ENCODE peak calls at places on chromosome X, in four cellular contexts. O, Y, D and N are unnamed samples.
A peak's percentile ranks its signal among the peaks of the same experiment; 100 is the strongest.

GRCh38 chrX:136115909-136116297 is 31.4 kb upstream of the FHL1 start:
- DNase-seq in Y (no peak), O (no peak), D (no peak), N (no peak)

GRCh38 chrX:131977619-131978018 is 45.5 kb upstream of the STK26 start:
- DNase-seq in O (no peak), D (no peak), Y (no peak), N (no peak)

GRCh38 chrX:39133971-39134370 is 332.7 kb downstream of the MID1IP1 start:
- DNase-seq in O (peak; percentile 4), Y (no peak), D (no peak), N (no peak)

GRCh38 chrX:134570899-134571298 is 87.4 kb downstream of the PLAC1 start:
- DNase-seq in O (no peak), D (no peak), Y (no peak), N (no peak)

GRCh38 chrX:47991263-47992092 is 12.3 kb downstream of the ZNF182 start:
- DNase-seq in O (no peak), Y (no peak), D (no peak), N (peak; percentile 53)

GRCh38 chrX:71612256-71612655 is 6.1 kb downstream of the CXCR3 start:
- DNase-seq in Y (no peak), D (no peak), O (no peak), N (no peak)

GRCh38 chrX:134580947-134581346 is 77.3 kb downstream of the PLAC1 start:
- DNase-seq in D (no peak), O (no peak), Y (no peak), N (peak; percentile 11)

GRCh38 chrX:102837843-102838242 is 99.2 kb upstream of the RAB40AL start:
- DNase-seq in O (no peak), D (no peak), Y (no peak), N (no peak)

GRCh38 chrX:47846070-47846469 is 9.4 kb downstream of the ZNF81 start:
- DNase-seq in Y (no peak), O (no peak), D (no peak), N (no peak)

GRCh38 chrX:55118574-55118973 is 29.8 kb downstream of the PAGE2 start:
- DNase-seq in Y (no peak), O (no peak), D (no peak), N (no peak)

GRCh38 chrX:71543316-71543715 is 10.4 kb downstream of the OGT start:
- DNase-seq in Y (no peak), D (no peak), O (peak; percentile 29), N (peak; percentile 83)

GRCh38 chrX:93422693-93423092 is 250.7 kb downstream of the NAP1L3 start:
- DNase-seq in D (peak; percentile 0), Y (peak; percentile 6), O (peak; percentile 20), N (peak; percentile 1)

GRCh38 chrX:40278340-40279090 is 180.8 kb upstream of the BCOR start:
- DNase-seq in O (peak; percentile 14), Y (no peak), D (no peak), N (no peak)

GRCh38 chrX:10022580-10023245 is 55.6 kb downstream of the CLDN34 start:
- DNase-seq in D (no peak), O (peak; percentile 96), Y (no peak), N (peak; percentile 79)

DNA sequence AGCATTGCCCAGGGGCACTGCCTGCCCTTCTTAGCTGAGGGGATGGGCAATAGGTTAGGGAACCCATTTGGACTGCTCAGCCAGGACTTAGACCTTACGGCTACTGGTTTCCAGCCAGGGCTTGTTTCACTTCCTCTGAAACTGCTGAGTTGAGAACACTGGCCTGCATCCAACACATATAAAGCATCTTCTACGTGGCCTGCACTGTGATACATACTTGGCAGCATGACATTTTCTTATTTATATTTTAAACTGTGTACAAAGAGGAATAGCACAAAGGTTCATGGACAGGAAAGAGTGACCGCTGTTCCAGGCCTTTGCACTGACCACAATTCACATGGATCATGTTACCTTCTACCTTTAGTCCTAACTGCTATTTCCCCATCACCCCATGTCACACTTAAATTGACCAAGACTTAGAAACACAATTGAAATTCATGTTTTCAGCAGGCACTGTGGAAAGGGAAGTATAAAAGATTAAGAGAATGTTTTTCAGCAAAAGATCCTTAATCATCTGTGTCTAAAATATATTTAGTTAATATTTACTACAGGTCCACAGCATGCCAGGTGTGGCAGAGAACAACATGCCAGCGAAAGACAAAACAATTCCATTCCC is 43.7 kb downstream of the NLGN4X start:
- DNase-seq in D (no peak), Y (no peak), O (no peak), N (no peak)
- TF ChIP-seq MAZ in D (no peak), Y (no peak), O (no peak), N (no peak)

GRCh38 chrX:20567108-20567507 is 300.4 kb upstream of the RPS6KA3 start:
- DNase-seq in Y (no peak), D (no peak), O (no peak), N (no peak)

DNA sequence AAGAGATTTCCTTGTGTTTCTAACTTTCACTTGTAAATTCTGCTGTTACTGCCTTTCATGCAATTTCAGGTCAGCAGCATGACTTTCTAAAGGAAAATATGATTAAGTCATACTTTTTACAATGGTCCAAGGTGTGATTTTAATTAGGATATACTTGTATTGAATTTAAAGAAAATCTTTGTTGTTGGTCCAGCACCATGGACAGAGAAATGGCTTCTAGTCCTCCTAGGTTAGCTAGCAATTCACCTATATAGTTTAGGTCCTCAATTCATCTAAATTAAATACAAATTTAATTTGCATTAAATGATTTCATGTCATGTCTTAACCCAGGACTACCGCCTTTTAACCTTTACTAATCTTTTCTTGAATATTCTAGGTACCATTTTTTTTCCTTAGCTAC is 304.9 kb upstream of the RPS6KA3 start:
- DNase-seq in D (no peak), O (no peak), Y (no peak), N (peak; percentile 2)
- TF ChIP-seq MAZ in D (no peak), O (no peak), Y (no peak), N (no peak)

GRCh38 chrX:12579311-12579710 is 211.9 kb upstream of the PRPS2 start:
- DNase-seq in Y (no peak), D (no peak), O (no peak), N (no peak)

GRCh38 chrX:12581546-12581945 is 209.7 kb upstream of the PRPS2 start:
- DNase-seq in D (no peak), Y (no peak), O (no peak), N (no peak)

GRCh38 chrX:12580548-12580947 is 210.7 kb upstream of the PRPS2 start:
- DNase-seq in O (peak; percentile 11), D (peak; percentile 0), Y (no peak), N (peak; percentile 7)

GRCh38 chrX:12583543-12583942 is 207.7 kb upstream of the PRPS2 start:
- DNase-seq in D (no peak), Y (no peak), O (no peak), N (no peak)
- TF ChIP-seq MAZ in D (no peak), Y (no peak), O (no peak), N (no peak)

GRCh38 chrX:31098081-31098480 is 26.2 kb upstream of the FTHL17 start:
- DNase-seq in O (no peak), Y (no peak), D (no peak), N (no peak)

DNA sequence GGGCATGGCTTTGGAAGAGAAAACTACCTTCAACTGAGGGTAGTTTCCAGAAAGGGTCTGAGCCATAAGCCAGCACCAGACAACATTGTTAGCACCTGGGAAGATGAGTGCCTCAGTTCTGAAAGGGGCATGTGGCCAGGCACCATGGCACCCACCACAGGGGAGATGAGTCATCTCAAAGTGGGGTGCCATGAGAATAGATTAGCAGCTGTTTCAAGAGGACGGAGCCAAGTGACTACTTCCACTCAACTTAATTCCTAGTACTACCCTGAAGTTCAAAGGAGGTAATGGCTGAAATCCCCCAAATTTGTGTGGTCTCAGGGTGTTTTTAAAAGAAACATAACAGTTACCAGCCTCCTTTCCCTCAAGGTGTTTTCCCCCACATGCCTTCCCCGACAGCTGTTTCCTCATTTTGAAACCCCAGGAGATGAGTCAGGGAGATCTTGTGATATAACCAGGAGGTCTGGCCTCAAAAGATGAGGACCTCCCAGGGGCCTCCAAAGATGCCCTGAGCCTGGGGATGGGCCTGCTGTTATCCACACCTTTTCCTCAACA is 27.8 kb upstream of the FTHL17 start:
- DNase-seq in Y (no peak), O (no peak), D (no peak), N (no peak)
- TF ChIP-seq MAZ in Y (no peak), O (no peak), D (no peak), N (no peak)

DNA sequence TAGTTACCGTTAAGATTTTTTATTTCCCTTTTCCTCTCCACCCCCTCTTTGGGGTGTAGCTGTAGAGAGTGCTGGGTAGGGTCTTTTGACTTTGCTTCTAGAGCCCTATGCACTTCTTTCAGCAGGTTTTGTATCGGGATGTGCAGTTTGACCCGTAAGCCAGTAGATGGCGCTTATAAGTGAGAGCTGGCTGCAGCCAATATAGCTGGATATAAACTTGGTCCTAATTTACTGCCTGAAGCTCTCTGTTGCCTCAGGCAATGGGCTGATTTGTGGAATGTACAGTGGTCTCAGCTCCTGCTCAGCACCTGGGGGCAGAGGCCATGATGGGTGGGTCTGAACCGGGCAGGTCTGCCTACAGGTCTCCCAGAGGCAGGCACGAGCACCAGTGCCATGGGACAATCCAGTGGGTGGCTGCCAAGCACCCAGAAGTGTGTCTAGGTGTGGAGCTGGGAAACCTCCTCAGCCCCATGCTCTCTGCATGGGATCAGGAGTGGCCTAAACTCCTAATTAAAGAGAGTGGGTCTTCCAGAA is 146.5 kb downstream of the SPANXN1 start:
- DNase-seq in O (no peak), Y (no peak), D (no peak), N (no peak)
- TF ChIP-seq MAZ in O (no peak), Y (no peak), D (no peak), N (no peak)

GRCh38 chrX:29690061-29690460 is 525.3 kb upstream of the MAGEB2 start:
- DNase-seq in Y (no peak), O (no peak), D (no peak), N (peak; percentile 46)

GRCh38 chrX:29691044-29691443 is 524.3 kb upstream of the MAGEB2 start:
- DNase-seq in D (no peak), Y (no peak), O (no peak), N (no peak)

DNA sequence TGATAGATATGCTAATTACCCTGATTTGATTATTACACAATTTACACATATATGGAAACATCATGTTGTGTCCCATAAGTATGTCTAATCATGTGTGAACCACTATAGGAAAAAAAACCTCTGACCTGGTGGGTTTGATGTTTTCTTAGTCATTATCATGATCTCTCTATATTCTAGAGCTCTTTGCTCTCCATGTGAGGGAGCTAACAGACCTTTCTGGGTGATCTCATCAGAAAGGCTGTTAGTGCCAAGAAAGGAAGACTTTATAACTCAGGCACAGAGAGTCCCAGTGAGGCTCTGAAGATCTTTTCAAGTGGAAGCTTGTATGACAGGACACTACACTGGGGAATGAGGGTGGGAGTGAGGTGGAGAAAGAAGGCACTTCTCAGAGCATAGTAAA is 527.7 kb upstream of the MAGEB2 start:
- DNase-seq in O (peak; percentile 22), Y (no peak), D (no peak), N (peak; percentile 76)
- TF ChIP-seq MAZ in O (no peak), Y (no peak), D (no peak), N (no peak)

GRCh38 chrX:17788439-17788838 is 51.1 kb downstream of the SCML1 start:
- DNase-seq in O (peak; percentile 33), D (peak; percentile 5), Y (peak; percentile 73), N (peak; percentile 16)
- TF ChIP-seq MAZ in O (no peak), D (no peak), Y (no peak), N (no peak)

GRCh38 chrX:153932220-153932915 is 2.5 kb downstream of the NAA10 start:
- DNase-seq in D (no peak), O (no peak), Y (no peak), N (no peak)
- TF ChIP-seq MAZ in D (no peak), O (no peak), Y (no peak), N (no peak)